ENCODE peak calls at places on chromosomes 7 and 10, in six cellular contexts. S is mesenchymal stem cell, F is IMR-90, A is neuronal stem cell, K is H1, L is trophoblast cell. R is an unnamed sample.

GRCh38 chr10:469947-470338 is 219.5 kb downstream of the DIP2C start:
- DNase-seq in S (no peak), F (no peak), A (no peak), K (no peak), L (no peak), R (no peak)

GRCh38 chr7:103538964-103539709 is 93.1 kb upstream of the SLC26A5 start:
- DNase-seq in S (no peak), F (no peak), A (no peak), K (no peak), L (no peak), R (no peak)

GRCh38 chr10:110432814-110433565 is 64.7 kb upstream of the DUSP5 start:
- DNase-seq in S (no peak), F (no peak), A (no peak), K (no peak), L (no peak), R (no peak)

GRCh38 chr10:19054289-19054688 is 5.7 kb downstream of the MALRD1 start:
- DNase-seq in S (no peak), F (no peak), A (no peak), K (no peak), L (no peak), R (no peak)

GRCh38 chr7:33821970-33822369 is 83.4 kb upstream of the BMPER start:
- DNase-seq in S (no peak), F (no peak), A (no peak), K (no peak), L (no peak), R (no peak)

GRCh38 chr10:44339218-44339617 is 45.7 kb downstream of the CXCL12 start:
- DNase-seq in S (no peak), F (peak; percentile 23), A (no peak), K (no peak), L (peak; percentile 49), R (no peak)

GRCh38 chr10:130179640-130180039 is 43.4 kb downstream of the GLRX3 start:
- DNase-seq in S (peak; percentile 80), F (peak; percentile 78), A (peak; percentile 42), K (no peak), L (peak; percentile 46), R (no peak)

GRCh38 chr7:150961510-150962284 is 16.4 kb downstream of the KCNH2 start:
- DNase-seq in S (peak; percentile 35), F (peak; percentile 47), A (no peak), K (no peak), L (no peak), R (no peak)

GRCh38 chr10:110857265-110858158 is 14.2 kb upstream of the PDCD4 start:
- DNase-seq in S (peak; percentile 35), F (peak; percentile 84), A (no peak), K (no peak), L (peak; percentile 93), R (no peak)

GRCh38 chr7:90207956-90208355 is 3.6 kb upstream of the STEAP2 start:
- DNase-seq in S (no peak), F (no peak), A (no peak), K (no peak), L (no peak), R (no peak)

GRCh38 chr7:34839645-34840044 is 181.6 kb downstream of the NPSR1 start:
- DNase-seq in S (no peak), F (no peak), A (no peak), K (no peak), L (no peak), R (no peak)

GRCh38 chr7:34838329-34838728 is 180.3 kb downstream of the NPSR1 start:
- DNase-seq in S (no peak), F (no peak), A (no peak), K (no peak), L (no peak), R (no peak)

GRCh38 chr7:34835901-34836300 is 177.9 kb downstream of the NPSR1 start:
- DNase-seq in S (no peak), F (no peak), A (no peak), K (no peak), L (peak; percentile 51), R (no peak)

GRCh38 chr7:34837316-34837715 is 179.3 kb downstream of the NPSR1 start:
- DNase-seq in S (no peak), F (no peak), A (no peak), K (no peak), L (no peak), R (no peak)

DNA sequence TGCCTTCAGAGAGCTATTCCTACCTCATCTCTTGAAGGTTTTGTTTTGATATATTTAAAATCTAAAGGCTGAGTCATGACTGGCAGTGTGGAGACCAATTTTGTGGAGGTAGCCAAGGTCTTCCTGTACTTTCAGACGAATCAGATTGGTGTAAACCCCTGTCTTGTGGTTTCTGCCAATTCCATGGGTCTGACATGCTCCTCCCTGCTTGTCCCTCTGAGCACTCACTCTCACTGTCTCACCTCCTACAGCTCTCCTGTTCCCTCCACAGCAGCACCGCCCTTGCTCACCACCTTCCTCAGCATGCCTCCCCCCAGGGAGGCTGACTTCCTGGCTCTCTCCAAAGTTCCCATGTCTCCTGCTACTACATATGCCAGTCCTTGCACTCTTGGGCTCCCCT is 179.8 kb downstream of the NPSR1 start:
- DNase-seq in S (no peak), F (no peak), A (no peak), K (no peak), L (no peak), R (no peak)
- H2AK5ac ChIP-seq in S (no peak overlapping the region), F (no peak overlapping the region), A (no peak overlapping the region), K (no peak overlapping the region), L (no peak overlapping the region), R (no peak overlapping the region)

GRCh38 chr7:42726066-42726785 is 185.6 kb downstream of the C7orf25 start:
- DNase-seq in S (peak; percentile 5), F (no peak), A (no peak), K (no peak), L (no peak), R (no peak)
- H2AFZ ChIP-seq in S (no peak overlapping the region), F (no peak overlapping the region), A (no peak overlapping the region), K (no peak overlapping the region), L (no peak overlapping the region), R (no peak overlapping the region)

GRCh38 chr7:53904355-53904754 is 637.8 kb upstream of the VSTM2A start:
- DNase-seq in S (no peak), F (no peak), A (no peak), K (no peak), L (no peak), R (no peak)
- H3K9ac ChIP-seq in S (no peak overlapping the region), F (no peak overlapping the region), A (no peak overlapping the region), K (no peak overlapping the region), L (no peak overlapping the region), R (no peak overlapping the region)

GRCh38 chr10:33676606-33677005 is 342.1 kb upstream of the NRP1 start:
- DNase-seq in S (no peak), F (no peak), A (no peak), K (no peak), L (no peak), R (no peak)

GRCh38 chr10:33681580-33681979 is 347.1 kb upstream of the NRP1 start:
- DNase-seq in S (no peak), F (no peak), A (no peak), K (no peak), L (no peak), R (no peak)

GRCh38 chr10:33675235-33675634 is 340.8 kb upstream of the NRP1 start:
- DNase-seq in S (no peak), F (no peak), A (no peak), K (no peak), L (no peak), R (no peak)

DNA sequence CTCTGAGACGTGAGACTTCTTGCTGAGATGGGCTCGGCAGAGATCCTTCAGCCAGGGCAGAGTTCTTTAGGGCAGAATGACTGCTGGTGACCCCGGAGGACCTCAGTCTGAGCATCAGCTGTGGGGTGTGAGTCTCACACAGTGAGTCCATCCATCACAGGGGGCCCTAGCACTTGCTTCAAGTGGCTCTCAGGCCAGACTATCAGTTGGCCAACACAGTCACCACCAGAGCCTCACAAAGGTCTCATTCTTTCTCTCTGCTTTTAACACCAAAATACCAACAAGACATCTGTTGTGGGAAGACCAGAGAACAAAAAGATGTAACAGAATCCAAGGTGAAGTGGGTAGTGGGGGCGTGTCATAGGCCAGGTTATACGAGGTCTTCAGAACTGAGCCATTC is 345.6 kb upstream of the NRP1 start:
- DNase-seq in S (no peak), F (no peak), A (no peak), K (no peak), L (no peak), R (no peak)
- H2AK5ac ChIP-seq in S (no peak overlapping the region), F (no peak overlapping the region), A (no peak overlapping the region), K (no peak overlapping the region), L (no peak overlapping the region), R (no peak overlapping the region)

GRCh38 chr10:104104418-104104817 is 17.6 kb upstream of the SFR1 start:
- DNase-seq in S (no peak), F (no peak), A (no peak), K (no peak), L (no peak), R (no peak)
- H2AFZ ChIP-seq in S (no peak overlapping the region), F (no peak overlapping the region), A (no peak overlapping the region), K (no peak overlapping the region), L (no peak overlapping the region), R (no peak overlapping the region)

GRCh38 chr10:99411546-99411945 is 18.9 kb downstream of the GOT1 start:
- DNase-seq in S (no peak), F (no peak), A (no peak), K (no peak), L (no peak), R (no peak)
- H3K9ac ChIP-seq in S (no peak overlapping the region), F (no peak overlapping the region), A (no peak overlapping the region), K (no peak overlapping the region), L (no peak overlapping the region), R (no peak overlapping the region)

DNA sequence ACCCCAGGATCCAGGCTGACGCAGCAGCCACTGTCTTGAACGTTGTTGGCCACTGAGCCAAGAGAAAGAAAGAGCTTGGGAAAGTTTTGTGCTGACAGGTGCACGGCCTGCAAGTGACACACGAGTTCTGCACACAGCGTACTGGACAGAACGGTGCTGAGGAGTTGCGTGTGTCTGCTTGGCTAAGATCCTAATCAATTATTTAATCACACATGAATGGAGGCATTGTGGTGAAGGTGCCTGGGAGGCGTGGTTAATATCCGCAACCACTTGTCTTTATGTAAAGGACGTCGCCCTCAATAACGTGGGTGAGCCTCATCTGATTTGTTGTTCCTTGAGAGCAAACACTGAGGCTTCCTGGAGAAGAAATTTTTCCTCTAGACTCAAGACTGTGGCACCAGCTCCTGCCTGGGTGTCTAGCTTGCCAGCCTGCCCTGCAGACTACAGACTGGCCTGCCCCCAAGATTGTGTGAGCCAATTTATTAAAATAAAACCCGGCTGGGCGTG is 16.6 kb upstream of the GNA12 start:
- DNase-seq in S (no peak), F (no peak), A (no peak), K (no peak), L (no peak), R (no peak)
- H2AK5ac ChIP-seq in S (no peak overlapping the region), F (peak overlapping the region; percentile 43), A (no peak overlapping the region), K (no peak overlapping the region), L (peak overlapping the region; percentile 7), R (no peak overlapping the region)

DNA sequence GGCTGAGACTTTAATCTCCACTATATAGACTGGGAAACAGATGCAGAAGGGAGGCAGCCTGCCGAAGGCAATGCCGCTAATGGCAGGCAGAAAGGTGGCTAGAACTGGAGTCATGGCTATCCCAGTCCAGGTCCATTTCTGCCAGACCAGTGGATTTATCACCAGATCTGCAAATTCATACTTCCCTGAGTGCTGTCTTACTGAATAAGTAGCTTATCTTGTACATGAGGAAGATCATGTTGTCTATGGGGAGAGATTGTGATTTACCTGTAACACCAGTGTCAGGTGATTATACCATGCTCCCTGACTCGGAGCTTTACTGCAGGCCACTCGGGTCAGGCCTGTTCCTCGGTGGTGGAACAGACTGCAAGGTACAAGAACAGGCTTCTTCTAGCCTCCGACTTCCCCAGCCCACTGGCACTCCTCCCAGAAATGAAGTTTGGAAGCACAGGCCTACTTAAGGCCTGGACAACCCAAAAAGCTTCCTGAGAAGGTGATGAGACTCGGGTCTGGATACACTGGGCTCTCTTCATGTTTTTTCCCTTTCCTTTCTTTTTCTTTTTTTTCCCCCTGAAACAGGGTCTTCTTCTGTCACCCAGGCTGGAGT is 42.6 kb upstream of the DLG5 start:
- DNase-seq in S (no peak), F (no peak), A (no peak), K (no peak), L (no peak), R (no peak)
- H2AFZ ChIP-seq in S (no peak overlapping the region), F (peak overlapping the region; percentile 9), A (no peak overlapping the region), K (no peak overlapping the region), L (no peak overlapping the region), R (no peak overlapping the region)